ENCODE peak calls at places on chromosomes 1 and 21, in ten cellular contexts. G is mammary epithelial cell; J is tibial artery; U is left lung; O is tibial nerve; R is naive thymus-derived CD4-positive, alpha-beta T cell; I is neuronal stem cell; H is foreskin keratinocyte; S is brain microvascular endothelial cell; Y is right cardiac atrium. C is an unnamed sample.

GRCh38 chr21:14306143-14306907 is 76.6 kb downstream of the HSPA13 start:
- DNase-seq in R (no peak), S (no peak), J (no peak), O (no peak), U (no peak), I (no peak), H (peak; percentile 7), G (no peak), Y (no peak), C (no peak)

GRCh38 chr1:171742577-171742922 is 685 bp upstream of the VAMP4 start:
- DNase-seq in O (peak; percentile 65), R (peak; percentile 12), H (peak; percentile 54), U (peak; percentile 52), S (peak; percentile 25), Y (peak; percentile 35), G (peak; percentile 57), J (peak; percentile 62), I (no peak), C (no peak)

GRCh38 chr1:13763991-13764390 is 64.0 kb downstream of the PRDM2 start:
- DNase-seq in G (no peak), U (no peak), H (no peak), S (no peak), O (no peak), R (no peak), I (no peak), Y (no peak), J (no peak), C (no peak)

GRCh38 chr1:38463074-38463473 is 396.5 kb downstream of the RRAGC start:
- DNase-seq in Y (no peak), I (no peak), G (no peak), H (no peak), S (no peak), J (no peak), R (no peak), O (no peak), U (no peak), C (no peak)

GRCh38 chr1:10860682-10861081 is 64.2 kb upstream of the CASZ1 start:
- DNase-seq in H (no peak), U (peak; percentile 35), O (no peak), S (no peak), R (no peak), J (no peak), G (no peak), Y (no peak), I (no peak), C (no peak)

GRCh38 chr1:221718391-221719277 is 23.3 kb downstream of the DUSP10 start:
- DNase-seq in G (no peak), U (no peak), S (no peak), Y (no peak), O (no peak), I (no peak), J (no peak), H (no peak), R (no peak), C (no peak)

GRCh38 chr1:17010601-17011438 is 908 bp downstream of the ATP13A2 start:
- DNase-seq in O (peak; percentile 22), I (no peak), Y (peak; percentile 81), G (peak; percentile 34), R (peak; percentile 20), S (no peak), H (peak; percentile 16), J (peak; percentile 55), U (peak; percentile 60), C (peak; percentile 68)

GRCh38 chr21:18801468-18801867 is 397.9 kb upstream of the TMPRSS15 start:
- DNase-seq in G (no peak), Y (no peak), I (no peak), J (no peak), U (no peak), S (peak; percentile 12), O (no peak), R (no peak), H (peak; percentile 29), C (no peak)

GRCh38 chr1:24909388-24909898 is 20.6 kb downstream of the RUNX3 start:
- DNase-seq in H (no peak), Y (peak; percentile 70), J (peak; percentile 62), R (no peak), U (peak; percentile 60), G (no peak), O (peak; percentile 44), S (peak; percentile 82), I (peak; percentile 44), C (peak; percentile 78)

GRCh38 chr1:31683997-31684396 is 19.8 kb downstream of the COL16A1 start:
- DNase-seq in U (no peak), H (no peak), J (no peak), Y (no peak), O (no peak), G (no peak), S (no peak), I (no peak), R (no peak), C (no peak)

GRCh38 chr1:215083408-215083961 is 948 bp downstream of the KCNK2 start:
- DNase-seq in H (no peak), O (peak; percentile 44), R (no peak), J (no peak), U (no peak), S (no peak), Y (no peak), I (peak; percentile 36), G (no peak), C (no peak)
- H3K27me3 ChIP-seq in H (peaks cover 57% of the 10 kb centered on the region), O (no peaks in the 10 kb centered on the region), R (no peaks in the 10 kb centered on the region), J (no peaks in the 10 kb centered on the region), U (peaks cover 36% of the 10 kb centered on the region), S (no peaks in the 10 kb centered on the region), Y (peaks cover 6% of the 10 kb centered on the region), I (peaks cover 50% of the 10 kb centered on the region), G (peaks cover 19% of the 10 kb centered on the region), C (peaks cover 38% of the 10 kb centered on the region)

DNA sequence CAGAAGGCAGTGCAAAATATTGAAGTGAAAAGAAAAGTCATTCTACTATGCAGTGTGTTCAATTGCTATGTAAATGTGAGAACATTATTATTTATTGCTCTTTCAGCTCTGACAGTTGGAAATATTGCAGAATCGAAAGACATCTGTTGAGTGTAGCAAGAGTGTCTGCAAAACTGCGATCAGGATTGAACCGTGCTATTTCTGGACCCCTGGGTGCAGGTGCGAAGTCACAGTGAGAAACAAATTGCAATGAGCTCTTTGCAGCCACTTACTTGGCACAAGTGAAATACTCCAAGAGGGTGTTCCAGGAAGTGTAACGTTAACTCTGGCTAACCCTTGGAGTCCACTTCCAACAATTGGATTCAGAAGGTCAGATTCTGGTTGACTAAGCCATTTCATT is 566.5 kb downstream of the AJAP1 start:
- DNase-seq in U (no peak), H (no peak), I (no peak), Y (no peak), J (no peak), O (no peak), G (no peak), S (no peak), R (no peak), C (no peak)
- H3K27me3 ChIP-seq in U (no peaks in the 10 kb centered on the region), H (no peaks in the 10 kb centered on the region), I (peaks cover 7% of the 10 kb centered on the region), Y (no peaks in the 10 kb centered on the region), J (no peaks in the 10 kb centered on the region), O (no peaks in the 10 kb centered on the region), G (no peaks in the 10 kb centered on the region), S (no peaks in the 10 kb centered on the region), R (no peaks in the 10 kb centered on the region), C (no peaks in the 10 kb centered on the region)

DNA sequence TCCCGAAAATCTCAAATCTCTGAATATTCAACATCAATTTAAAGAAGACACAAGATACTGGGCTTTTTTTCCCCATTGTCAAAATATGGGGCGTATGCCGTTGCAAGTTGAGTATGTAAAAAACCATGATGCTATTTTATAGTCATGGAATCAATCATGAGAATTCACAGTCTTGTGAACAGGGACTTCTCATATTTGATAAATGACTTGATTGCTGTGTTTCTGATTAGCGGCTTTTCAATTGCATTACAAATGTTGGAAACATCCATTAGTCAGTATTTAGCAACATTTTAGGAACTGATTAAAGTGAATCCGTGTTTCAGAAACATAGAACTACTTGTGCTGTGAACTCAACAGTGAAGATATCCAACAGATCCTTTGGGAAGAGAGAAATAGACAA is 45.2 kb downstream of the SETD4 start:
- DNase-seq in H (no peak), Y (no peak), S (no peak), U (no peak), R (no peak), J (no peak), G (no peak), I (no peak), O (no peak), C (no peak)
- H3K27me3 ChIP-seq in H (peaks cover 12% of the 10 kb centered on the region), Y (no peaks in the 10 kb centered on the region), S (no peaks in the 10 kb centered on the region), U (no peaks in the 10 kb centered on the region), R (no peaks in the 10 kb centered on the region), J (no peaks in the 10 kb centered on the region), G (no peaks in the 10 kb centered on the region), I (no peaks in the 10 kb centered on the region), O (no peaks in the 10 kb centered on the region), C (no peaks in the 10 kb centered on the region)

GRCh38 chr1:215087603-215088002 is 5.1 kb downstream of the KCNK2 start:
- DNase-seq in S (no peak), U (no peak), G (no peak), I (no peak), Y (no peak), J (no peak), O (no peak), R (no peak), H (no peak), C (no peak)
- H3K27me3 ChIP-seq in S (no peaks in the 10 kb centered on the region), U (peaks cover 23% of the 10 kb centered on the region), G (peaks cover 13% of the 10 kb centered on the region), I (peaks cover 12% of the 10 kb centered on the region), Y (peaks cover 6% of the 10 kb centered on the region), J (no peaks in the 10 kb centered on the region), O (no peaks in the 10 kb centered on the region), R (no peaks in the 10 kb centered on the region), H (peaks cover 36% of the 10 kb centered on the region), C (peaks cover 20% of the 10 kb centered on the region)

GRCh38 chr21:35113064-35113463 is 64.0 kb upstream of the RUNX1 start:
- DNase-seq in O (no peak), J (no peak), H (peak; percentile 74), U (no peak), S (peak; percentile 13), Y (no peak), G (peak; percentile 78), I (no peak), R (no peak), C (no peak)
- H3K27me3 ChIP-seq in O (no peaks in the 10 kb centered on the region), J (no peaks in the 10 kb centered on the region), H (no peaks in the 10 kb centered on the region), U (no peaks in the 10 kb centered on the region), S (no peaks in the 10 kb centered on the region), Y (no peaks in the 10 kb centered on the region), G (no peaks in the 10 kb centered on the region), I (no peaks in the 10 kb centered on the region), R (no peaks in the 10 kb centered on the region), C (no peaks in the 10 kb centered on the region)

DNA sequence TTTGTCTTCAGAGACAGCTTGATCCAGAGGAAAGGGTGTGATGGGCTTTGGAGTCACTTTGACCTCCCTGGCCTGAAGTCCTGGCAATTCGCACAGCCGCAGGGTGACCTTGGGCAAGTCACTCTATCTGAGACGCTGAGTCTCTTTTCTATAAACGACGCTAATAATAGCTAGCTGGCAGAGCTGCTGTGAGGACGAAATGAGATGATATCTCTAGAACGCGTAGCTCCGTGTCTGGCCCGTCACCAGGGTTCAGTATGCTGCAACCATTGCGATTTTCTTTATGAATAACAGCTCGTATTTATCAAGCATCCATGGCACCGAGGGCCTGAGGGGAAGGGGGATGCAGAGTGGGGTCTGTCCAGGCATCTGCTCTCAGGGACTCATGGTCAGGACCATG is 58.7 kb downstream of the IGSF21 start:
- DNase-seq in Y (no peak), U (no peak), I (no peak), H (no peak), O (no peak), G (no peak), J (no peak), S (no peak), R (no peak), C (no peak)
- H3K27me3 ChIP-seq in Y (no peaks in the 10 kb centered on the region), U (no peaks in the 10 kb centered on the region), I (peaks cover 8% of the 10 kb centered on the region), H (no peaks in the 10 kb centered on the region), O (no peaks in the 10 kb centered on the region), G (no peaks in the 10 kb centered on the region), J (no peaks in the 10 kb centered on the region), S (no peaks in the 10 kb centered on the region), R (no peaks in the 10 kb centered on the region), C (peaks cover 4% of the 10 kb centered on the region)

GRCh38 chr1:175498002-175498401 is 245.4 kb downstream of the TNR start:
- DNase-seq in R (no peak), U (no peak), S (no peak), Y (peak; percentile 26), J (no peak), H (peak; percentile 82), O (no peak), G (peak; percentile 40), I (no peak), C (no peak)
- H3K27me3 ChIP-seq in R (no peaks in the 10 kb centered on the region), U (no peaks in the 10 kb centered on the region), S (no peaks in the 10 kb centered on the region), Y (no peaks in the 10 kb centered on the region), J (no peaks in the 10 kb centered on the region), H (peaks cover 12% of the 10 kb centered on the region), O (no peaks in the 10 kb centered on the region), G (peaks cover 6% of the 10 kb centered on the region), I (no peaks in the 10 kb centered on the region), C (no peaks in the 10 kb centered on the region)

C was measured in lower lobe of right lung.